ENCODE peak calls at places on chromosomes 3 and 15, in seven cellular contexts. Y is osteocyte, P is GM19239, T is substantia nigra, V is amniotic stem cell, U is Ammon's horn, D is stromal cell of bone marrow. Z is an unnamed sample.

GRCh38 chr15:80777137-80777536 is 2.0 kb upstream of the CEMIP start:
- DNase-seq in V (peak; percentile 89), D (peak; percentile 94), P (no peak), T (no peak), Y (peak; percentile 80), U (no peak), Z (no peak)

GRCh38 chr3:71397046-71397445 is 186.5 kb downstream of the FOXP1 start:
- DNase-seq in P (no peak), T (no peak), U (no peak), Y (no peak), D (no peak), V (peak; percentile 5), Z (peak; percentile 31)

GRCh38 chr15:70271422-70272088 is 173.8 kb upstream of the TLE3 start:
- DNase-seq in U (peak; percentile 52), Y (no peak), T (no peak), V (peak; percentile 71), P (no peak), D (peak; percentile 95), Z (peak; percentile 92)

GRCh38 chr3:61908344-61908743 is 347.0 kb downstream of the PTPRG start:
- DNase-seq in P (no peak), T (no peak), Y (no peak), D (peak; percentile 83), U (no peak), V (no peak), Z (no peak)

GRCh38 chr3:14691239-14691638 is 16.3 kb downstream of the C3orf20 start:
- DNase-seq in V (no peak), T (no peak), Y (no peak), D (no peak), P (no peak), U (no peak), Z (no peak)

GRCh38 chr3:128491071-128491899 is 1.7 kb downstream of the GATA2 start:
- DNase-seq in U (no peak), Y (peak; percentile 82), V (no peak), D (no peak), T (no peak), P (no peak), Z (no peak)

GRCh38 chr3:197256836-197257444 is 41.5 kb downstream of the DLG1 start:
- DNase-seq in Y (no peak), D (peak; percentile 30), T (no peak), U (peak; percentile 59), P (no peak), V (no peak), Z (no peak)

GRCh38 chr3:2303567-2303966 is 204.9 kb downstream of the CNTN4 start:
- DNase-seq in P (no peak), D (no peak), Y (no peak), U (no peak), V (no peak), T (no peak), Z (no peak)

GRCh38 chr3:120831066-120831465 is 76.9 kb upstream of the STXBP5L start:
- DNase-seq in Y (no peak), U (no peak), P (no peak), D (no peak), T (no peak), V (no peak), Z (no peak)

GRCh38 chr3:101854608-101855304 is 5.4 kb downstream of the NFKBIZ start:
- DNase-seq in V (no peak), U (no peak), D (no peak), P (no peak), T (no peak), Y (no peak), Z (peak; percentile 45)

GRCh38 chr15:37777006-37777405 is 157.4 kb upstream of the TMCO5A start:
- DNase-seq in U (no peak), D (no peak), T (no peak), V (no peak), P (no peak), Y (no peak), Z (no peak)

GRCh38 chr3:173920386-173920785 is 522.8 kb downstream of the NLGN1 start:
- DNase-seq in P (no peak), V (no peak), Y (no peak), T (no peak), D (no peak), U (no peak), Z (no peak)